ENCODE peak calls at places on chromosomes 2 and 18, in ten cellular contexts. W, V, K, O, E, U, Z, Q, A and B are unnamed samples.

GRCh38 chr2:223654384-223654915 is 52.3 kb upstream of the SCG2 start:
- DNase-seq in E (no peak), W (no peak), K (no peak), U (no peak), A (no peak), Q (no peak), O (no peak), Z (no peak), V (no peak), B (no peak)

GRCh38 chr2:156320491-156320896 is 12.0 kb downstream of the NR4A2 start:
- DNase-seq in Z (no peak), W (no peak), O (peak), V (no peak), K (no peak), A (no peak), E (no peak), U (no peak), Q (no peak), B (no peak)

GRCh38 chr18:55317832-55318231 is 270.2 kb downstream of the TCF4 start:
- DNase-seq in Q (no peak), V (no peak), K (no peak), A (no peak), U (no peak), O (no peak), Z (no peak), E (no peak), W (no peak), B (no peak)

GRCh38 chr2:231286964-231287363 is 88.5 kb downstream of the ARMC9 start:
- DNase-seq in A (no peak), U (peak), Z (no peak), E (no peak), V (no peak), Q (no peak), O (no peak), W (no peak), K (no peak), B (no peak)

GRCh38 chr2:42801388-42801787 is 9.0 kb upstream of the HAAO start:
- DNase-seq in E (no peak), O (no peak), V (no peak), A (no peak), W (no peak), U (peak), Q (no peak), Z (no peak), K (no peak), B (no peak)

GRCh38 chr2:100423631-100424030 is 6.2 kb upstream of the CHST10 start:
- DNase-seq in V (no peak), K (no peak), Q (no peak), Z (no peak), O (no peak), W (no peak), E (no peak), A (no peak), U (no peak), B (no peak)

GRCh38 chr2:65299246-65299645 is 71.6 kb downstream of the ACTR2 start:
- DNase-seq in U (no peak), W (no peak), Z (no peak), A (no peak), E (no peak), V (no peak), K (no peak), Q (no peak), O (no peak), B (no peak)

GRCh38 chr2:171390941-171391516 is 42.8 kb downstream of the METTL8 start:
- DNase-seq in V (no peak), Q (no peak), W (no peak), O (no peak), Z (no peak), U (no peak), K (no peak), A (no peak), E (no peak), B (no peak)

GRCh38 chr18:8654482-8655451 is 45.5 kb downstream of the RAB12 start:
- DNase-seq in E (no peak), Z (peak), O (no peak), U (no peak), Q (no peak), V (no peak), K (no peak), A (no peak), W (no peak), B (no peak)

GRCh38 chr2:75523313-75524275 is 37.1 kb downstream of the EVA1A start:
- DNase-seq in K (no peak), A (no peak), V (no peak), U (no peak), O (no peak), Q (no peak), E (no peak), W (no peak), Z (no peak), B (peak)

GRCh38 chr18:45324489-45325111 is 290.7 kb upstream of the SLC14A2 start:
- DNase-seq in W (no peak), Q (no peak), V (no peak), K (no peak), Z (peak), A (peak), E (no peak), O (peak), U (peak), B (no peak)

GRCh38 chr2:206051912-206052311 is 34.1 kb downstream of the INO80D start:
- DNase-seq in W (no peak), O (no peak), A (no peak), Q (no peak), V (no peak), K (no peak), U (no peak), E (no peak), Z (no peak), B (no peak)

GRCh38 chr2:5914831-5915611 is 222.8 kb downstream of the SOX11 start:
- DNase-seq in W (no peak), Z (no peak), Q (no peak), K (no peak), E (no peak), A (no peak), V (no peak), U (no peak), O (no peak), B (no peak)

GRCh38 chr2:18244840-18245239 is 315.6 kb downstream of the RDH14 start:
- DNase-seq in Q (no peak), Z (no peak), V (no peak), E (no peak), A (no peak), O (no peak), U (no peak), W (no peak), K (no peak), B (no peak)

GRCh38 chr18:59779979-59780378 is 82.8 kb upstream of the CCBE1 start:
- DNase-seq in Q (no peak), U (no peak), O (no peak), A (no peak), K (no peak), Z (no peak), W (no peak), V (no peak), E (no peak), B (no peak)